ENCODE peak calls at places on chromosome 2, in five cellular contexts. One of them, this sample, is unnamed. For H3K27me3, the result is how much of the 10 kb centered on the place peaks cover.

GRCh38 chr2:202317080-202317859 is 51.7 kb downstream of the NOP58 start:
- DNase-seq in sigmoid colon: peak
- DNase-seq in endodermal cell: no peak
- DNase-seq in aorta: peak
- DNase-seq in CD8-positive, alpha-beta T cell: no peak
- DNase-seq in this sample: peak

GRCh38 chr2:173854840-173855239 is 110.3 kb downstream of the SP3 start:
- DNase-seq in endodermal cell: no peak
- DNase-seq in CD8-positive, alpha-beta T cell: no peak
- DNase-seq in aorta: peak
- DNase-seq in sigmoid colon: no peak
- DNase-seq in this sample: peak

GRCh38 chr2:196174424-196174823 is 3.0 kb upstream of the STK17B start:
- DNase-seq in sigmoid colon: no peak
- DNase-seq in aorta: no peak
- DNase-seq in endodermal cell: no peak
- DNase-seq in CD8-positive, alpha-beta T cell: peak
- DNase-seq in this sample: no peak

GRCh38 chr2:222255090-222255489 is 43.7 kb downstream of the PAX3 start:
- DNase-seq in sigmoid colon: no peak
- DNase-seq in endodermal cell: no peak
- DNase-seq in aorta: no peak
- DNase-seq in CD8-positive, alpha-beta T cell: no peak
- DNase-seq in this sample: no peak

GRCh38 chr2:42723465-42723864 is 40.5 kb downstream of the OXER1 start:
- DNase-seq in CD8-positive, alpha-beta T cell: no peak
- DNase-seq in endodermal cell: no peak
- DNase-seq in aorta: no peak
- DNase-seq in sigmoid colon: no peak
- DNase-seq in this sample: no peak

GRCh38 chr2:217805679-217806479 is 196.9 kb downstream of the TNS1 start:
- DNase-seq in endodermal cell: no peak
- DNase-seq in sigmoid colon: peak
- DNase-seq in CD8-positive, alpha-beta T cell: no peak
- DNase-seq in aorta: peak
- DNase-seq in this sample: no peak

GRCh38 chr2:144256996-144257707 is 262.8 kb downstream of the ZEB2 start:
- DNase-seq in endodermal cell: no peak
- DNase-seq in CD8-positive, alpha-beta T cell: no peak
- DNase-seq in aorta: no peak
- DNase-seq in sigmoid colon: no peak
- DNase-seq in this sample: no peak

GRCh38 chr2:225122007-225122406 is 79.7 kb upstream of the DOCK10 start:
- DNase-seq in sigmoid colon: no peak
- DNase-seq in CD8-positive, alpha-beta T cell: no peak
- DNase-seq in endodermal cell: no peak
- DNase-seq in aorta: no peak
- DNase-seq in this sample: peak

GRCh38 chr2:48844418-48845155 is 89.1 kb upstream of the LHCGR start:
- DNase-seq in endodermal cell: no peak
- DNase-seq in sigmoid colon: no peak
- DNase-seq in aorta: no peak
- DNase-seq in CD8-positive, alpha-beta T cell: no peak
- DNase-seq in this sample: no peak

GRCh38 chr2:33015421-33016142 is 68.8 kb downstream of the LTBP1 start:
- DNase-seq in CD8-positive, alpha-beta T cell: no peak
- DNase-seq in endodermal cell: no peak
- DNase-seq in aorta: no peak
- DNase-seq in sigmoid colon: no peak
- DNase-seq in this sample: no peak

GRCh38 chr2:181984814-181985631 is 630 bp upstream of the PPP1R1C start:
- DNase-seq in aorta: no peak
- DNase-seq in sigmoid colon: no peak
- DNase-seq in endodermal cell: no peak
- DNase-seq in CD8-positive, alpha-beta T cell: no peak
- DNase-seq in this sample: no peak

GRCh38 chr2:95281786-95282185 is 7.5 kb downstream of the PROM2 start:
- DNase-seq in endodermal cell: no peak
- DNase-seq in CD8-positive, alpha-beta T cell: no peak
- DNase-seq in aorta: no peak
- DNase-seq in sigmoid colon: no peak
- DNase-seq in this sample: no peak

GRCh38 chr2:100783986-100784385 is 36.0 kb upstream of the NPAS2 start:
- DNase-seq in CD8-positive, alpha-beta T cell: no peak
- DNase-seq in sigmoid colon: no peak
- DNase-seq in endodermal cell: no peak
- DNase-seq in aorta: no peak
- DNase-seq in this sample: no peak

GRCh38 chr2:226767056-226767813 is 32.4 kb downstream of the IRS1 start:
- DNase-seq in CD8-positive, alpha-beta T cell: no peak
- DNase-seq in aorta: no peak
- DNase-seq in sigmoid colon: no peak
- DNase-seq in endodermal cell: no peak
- DNase-seq in this sample: no peak

GRCh38 chr2:11356760-11357159 is 12.3 kb upstream of the ROCK2 start:
- DNase-seq in aorta: no peak
- DNase-seq in CD8-positive, alpha-beta T cell: no peak
- DNase-seq in sigmoid colon: no peak
- DNase-seq in endodermal cell: no peak
- DNase-seq in this sample: no peak

GRCh38 chr2:28610583-28611201 is 114.8 kb downstream of the PLB1 start:
- DNase-seq in aorta: peak
- DNase-seq in sigmoid colon: no peak
- DNase-seq in CD8-positive, alpha-beta T cell: no peak
- DNase-seq in endodermal cell: no peak
- DNase-seq in this sample: peak

GRCh38 chr2:31563273-31563839 is 17.4 kb downstream of the SRD5A2 start:
- DNase-seq in endodermal cell: no peak
- DNase-seq in sigmoid colon: no peak
- DNase-seq in CD8-positive, alpha-beta T cell: no peak
- DNase-seq in aorta: no peak
- DNase-seq in this sample: no peak

GRCh38 chr2:216391401-216391800 is 19.1 kb upstream of the MARCHF4 start:
- DNase-seq in endodermal cell: no peak
- DNase-seq in aorta: no peak
- DNase-seq in CD8-positive, alpha-beta T cell: no peak
- DNase-seq in sigmoid colon: no peak
- DNase-seq in this sample: no peak

GRCh38 chr2:64345998-64346397 is 108.0 kb upstream of the LGALSL start:
- DNase-seq in sigmoid colon: no peak
- DNase-seq in aorta: no peak
- DNase-seq in CD8-positive, alpha-beta T cell: no peak
- DNase-seq in endodermal cell: no peak
- DNase-seq in this sample: no peak

GRCh38 chr2:238853724-238854123 is 5.8 kb downstream of the TWIST2 start:
- DNase-seq in endodermal cell: no peak
- DNase-seq in CD8-positive, alpha-beta T cell: no peak
- DNase-seq in aorta: no peak
- DNase-seq in sigmoid colon: peak
- DNase-seq in this sample: no peak
- H3K27me3 ChIP-seq in endodermal cell: half or more
- H3K27me3 ChIP-seq in CD8-positive, alpha-beta T cell: under half
- H3K27me3 ChIP-seq in aorta: under half
- H3K27me3 ChIP-seq in sigmoid colon: under half
- H3K27me3 ChIP-seq in this sample: half or more

GRCh38 chr2:170707821-170708795 is 7.0 kb upstream of the SP5 start:
- DNase-seq in sigmoid colon: no peak
- DNase-seq in CD8-positive, alpha-beta T cell: no peak
- DNase-seq in endodermal cell: no peak
- DNase-seq in aorta: no peak
- DNase-seq in this sample: no peak

GRCh38 chr2:170701011-170701410 is 14.1 kb upstream of the SP5 start:
- DNase-seq in CD8-positive, alpha-beta T cell: no peak
- DNase-seq in sigmoid colon: no peak
- DNase-seq in aorta: no peak
- DNase-seq in endodermal cell: no peak
- DNase-seq in this sample: no peak

DNA sequence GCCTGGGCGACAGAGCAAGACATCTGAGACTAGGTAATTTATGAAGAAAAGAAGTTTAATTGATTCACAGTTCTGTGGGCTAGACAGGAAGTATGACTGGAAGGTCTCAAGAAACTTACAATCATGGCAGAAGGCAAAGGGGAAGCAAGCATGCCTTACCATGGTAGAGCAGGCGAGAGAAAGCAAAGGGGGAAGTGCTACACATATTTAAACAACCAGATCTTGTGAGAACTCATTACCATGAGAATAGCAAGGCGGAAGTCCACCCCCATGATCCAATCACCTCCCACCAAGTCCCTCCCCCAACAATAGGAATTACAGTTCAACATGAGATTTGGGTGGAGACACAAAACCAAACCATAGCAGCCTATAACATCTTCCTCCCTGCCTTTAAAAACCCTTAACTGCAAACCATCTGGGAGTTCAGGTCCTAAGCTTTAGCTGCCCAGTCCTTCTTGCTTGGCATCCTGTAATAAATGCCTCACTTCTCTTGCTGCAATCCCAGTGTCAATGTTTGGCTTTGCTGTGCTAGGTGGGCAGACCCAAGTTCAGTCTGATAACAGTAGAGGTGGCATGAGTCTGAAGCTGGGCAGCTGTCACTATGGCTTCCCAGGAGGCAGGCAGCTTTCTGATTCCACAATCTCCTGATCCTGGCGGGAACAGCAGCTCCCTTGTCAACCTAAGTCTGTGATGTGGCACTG is 11.2 kb upstream of the SP5 start:
- DNase-seq in endodermal cell: no peak
- DNase-seq in CD8-positive, alpha-beta T cell: no peak
- DNase-seq in aorta: no peak
- DNase-seq in sigmoid colon: no peak
- DNase-seq in this sample: no peak
- H3K27me3 ChIP-seq in endodermal cell: under half
- H3K27me3 ChIP-seq in CD8-positive, alpha-beta T cell: under half
- H3K27me3 ChIP-seq in aorta: under half
- H3K27me3 ChIP-seq in sigmoid colon: under half
- H3K27me3 ChIP-seq in this sample: under half

GRCh38 chr2:176082885-176083731 is 654 bp downstream of the EVX2 start:
- DNase-seq in aorta: no peak
- DNase-seq in CD8-positive, alpha-beta T cell: no peak
- DNase-seq in endodermal cell: peak
- DNase-seq in sigmoid colon: no peak
- DNase-seq in this sample: no peak

GRCh38 chr2:176081993-176082884 is 1.5 kb downstream of the EVX2 start:
- DNase-seq in aorta: no peak
- DNase-seq in CD8-positive, alpha-beta T cell: no peak
- DNase-seq in sigmoid colon: no peak
- DNase-seq in endodermal cell: peak
- DNase-seq in this sample: peak

GRCh38 chr2:176080540-176081355 is 3.0 kb downstream of the EVX2 start:
- DNase-seq in sigmoid colon: peak
- DNase-seq in endodermal cell: peak
- DNase-seq in aorta: no peak
- DNase-seq in CD8-positive, alpha-beta T cell: no peak
- DNase-seq in this sample: no peak

GRCh38 chr2:176079851-176080539 is 3.8 kb downstream of the EVX2 start:
- DNase-seq in sigmoid colon: no peak
- DNase-seq in endodermal cell: peak
- DNase-seq in CD8-positive, alpha-beta T cell: no peak
- DNase-seq in aorta: no peak
- DNase-seq in this sample: peak

DNA sequence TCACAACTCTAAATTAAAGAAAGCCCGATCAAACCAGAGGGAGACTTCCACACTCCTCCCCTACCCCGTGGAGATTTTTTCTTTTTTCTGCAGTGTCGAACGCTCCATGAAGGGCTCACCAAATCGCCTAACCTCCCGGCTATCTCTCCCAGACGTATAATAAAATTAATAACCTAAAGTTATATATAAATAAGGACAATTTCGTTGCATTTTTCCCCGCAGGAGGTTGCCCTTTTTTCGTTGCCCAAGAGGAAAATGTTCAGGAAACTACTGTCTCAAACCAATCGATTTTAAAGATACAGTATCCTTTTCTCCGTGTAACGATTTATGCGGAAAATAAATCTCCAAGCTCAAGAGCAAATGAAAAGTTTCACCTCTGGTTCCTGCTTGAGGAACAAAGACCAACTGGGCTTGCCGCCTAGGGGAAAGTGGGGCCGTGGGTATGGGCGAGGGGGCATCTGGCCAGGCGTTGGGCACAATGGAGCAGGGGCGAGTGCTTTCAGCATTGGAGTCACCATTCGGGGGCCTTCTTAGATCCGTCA is 2.2 kb downstream of the EVX2 start:
- DNase-seq in CD8-positive, alpha-beta T cell: no peak
- DNase-seq in aorta: no peak
- DNase-seq in sigmoid colon: no peak
- DNase-seq in endodermal cell: no peak
- DNase-seq in this sample: no peak
- H3K27me3 ChIP-seq in CD8-positive, alpha-beta T cell: half or more
- H3K27me3 ChIP-seq in aorta: under half
- H3K27me3 ChIP-seq in sigmoid colon: half or more
- H3K27me3 ChIP-seq in endodermal cell: half or more
- H3K27me3 ChIP-seq in this sample: half or more

GRCh38 chr2:101989740-101990460 is 1.9 kb upstream of the IL1R2 start:
- DNase-seq in sigmoid colon: no peak
- DNase-seq in endodermal cell: no peak
- DNase-seq in CD8-positive, alpha-beta T cell: no peak
- DNase-seq in aorta: no peak
- DNase-seq in this sample: no peak

GRCh38 chr2:101995804-101996203 is 4.0 kb downstream of the IL1R2 start:
- DNase-seq in endodermal cell: no peak
- DNase-seq in aorta: no peak
- DNase-seq in CD8-positive, alpha-beta T cell: no peak
- DNase-seq in sigmoid colon: no peak
- DNase-seq in this sample: no peak

GRCh38 chr2:101991731-101992145 is at the start of gene IL1R2:
- DNase-seq in sigmoid colon: no peak
- DNase-seq in endodermal cell: no peak
- DNase-seq in CD8-positive, alpha-beta T cell: no peak
- DNase-seq in aorta: peak
- DNase-seq in this sample: no peak

GRCh38 chr2:101995019-101995418 is 3.3 kb downstream of the IL1R2 start:
- DNase-seq in endodermal cell: no peak
- DNase-seq in sigmoid colon: no peak
- DNase-seq in CD8-positive, alpha-beta T cell: no peak
- DNase-seq in aorta: no peak
- DNase-seq in this sample: no peak

GRCh38 chr2:101993772-101994171 is 2.0 kb downstream of the IL1R2 start:
- DNase-seq in sigmoid colon: no peak
- DNase-seq in endodermal cell: no peak
- DNase-seq in CD8-positive, alpha-beta T cell: no peak
- DNase-seq in aorta: no peak
- DNase-seq in this sample: no peak
- H3K27me3 ChIP-seq in sigmoid colon: under half
- H3K27me3 ChIP-seq in endodermal cell: under half
- H3K27me3 ChIP-seq in CD8-positive, alpha-beta T cell: under half
- H3K27me3 ChIP-seq in aorta: under half
- H3K27me3 ChIP-seq in this sample: under half

DNA sequence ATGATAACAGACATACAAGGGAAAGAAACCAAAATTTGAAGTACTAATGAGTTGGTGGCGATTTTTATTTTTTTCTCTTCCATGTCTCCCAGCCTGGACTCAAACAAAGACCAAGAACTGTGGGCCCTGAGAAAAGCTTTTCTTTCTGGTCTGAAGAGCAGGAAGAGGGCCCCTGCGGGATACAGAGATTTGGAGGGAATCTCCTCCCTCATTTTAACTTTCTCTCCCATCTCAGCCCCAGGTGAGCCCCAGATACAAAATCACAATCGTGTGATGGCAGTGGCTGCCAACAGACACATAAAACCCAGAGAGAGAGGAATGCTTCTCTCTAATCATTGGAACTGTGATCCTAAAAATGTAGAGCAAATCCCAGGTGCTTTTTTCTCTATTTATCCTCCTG is 19.5 kb upstream of the PRKCE start:
- DNase-seq in sigmoid colon: no peak
- DNase-seq in CD8-positive, alpha-beta T cell: no peak
- DNase-seq in endodermal cell: no peak
- DNase-seq in aorta: no peak
- DNase-seq in this sample: no peak
- H3K27me3 ChIP-seq in sigmoid colon: under half
- H3K27me3 ChIP-seq in CD8-positive, alpha-beta T cell: under half
- H3K27me3 ChIP-seq in endodermal cell: under half
- H3K27me3 ChIP-seq in aorta: under half
- H3K27me3 ChIP-seq in this sample: under half

This sample was measured in BE2C.